ENCODE peak calls at places on chromosomes 3 and 15, in seven cellular contexts. J is neuronal stem cell, T is trophoblast cell, M is mesenchymal stem cell, K is IMR-90, X is H1, H is mesendoderm. C is an unnamed sample.

GRCh38 chr3:18575573-18575972 is 150.4 kb upstream of the SATB1 start:
- DNase-seq in K (no peak), X (no peak), H (no peak), J (no peak), T (no peak), M (no peak), C (no peak)

GRCh38 chr3:140251678-140252077 is 316.7 kb downstream of the CLSTN2 start:
- DNase-seq in M (no peak), J (peak; percentile 33), T (no peak), X (no peak), H (peak; percentile 23), K (no peak), C (no peak)

GRCh38 chr3:152300029-152300764 is 31.5 kb downstream of the MBNL1 start:
- DNase-seq in X (no peak), K (no peak), T (no peak), H (no peak), M (no peak), J (no peak), C (no peak)

GRCh38 chr3:72338082-72338941 is 509.9 kb downstream of the SHQ1 start:
- DNase-seq in M (peak; percentile 50), J (no peak), T (peak; percentile 92), K (peak; percentile 55), X (no peak), H (no peak), C (no peak)

GRCh38 chr15:81265256-81265943 is 58.5 kb downstream of the STARD5 start:
- DNase-seq in H (no peak), X (no peak), T (no peak), M (no peak), J (no peak), K (no peak), C (no peak)

GRCh38 chr15:92707880-92708551 is 52.4 kb upstream of the FAM174B start:
- DNase-seq in H (no peak), K (no peak), J (no peak), M (no peak), X (no peak), T (no peak), C (no peak)

GRCh38 chr3:29285356-29286070 is 4.6 kb downstream of the RBMS3 start:
- DNase-seq in M (peak; percentile 45), X (no peak), H (peak; percentile 28), J (no peak), K (peak; percentile 33), T (no peak), C (no peak)

GRCh38 chr3:193842029-193842782 is 249.2 kb downstream of the OPA1 start:
- DNase-seq in H (no peak), M (no peak), K (no peak), J (no peak), T (peak; percentile 44), X (no peak), C (no peak)

GRCh38 chr15:100801256-100801900 is 78.3 kb upstream of the ALDH1A3 start:
- DNase-seq in T (no peak), J (no peak), M (no peak), H (no peak), K (no peak), X (no peak), C (no peak)

GRCh38 chr15:24944939-24945338 is 9.8 kb upstream of the SNRPN start:
- DNase-seq in T (no peak), J (no peak), X (no peak), H (no peak), M (peak; percentile 52), K (peak; percentile 59), C (no peak)

DNA sequence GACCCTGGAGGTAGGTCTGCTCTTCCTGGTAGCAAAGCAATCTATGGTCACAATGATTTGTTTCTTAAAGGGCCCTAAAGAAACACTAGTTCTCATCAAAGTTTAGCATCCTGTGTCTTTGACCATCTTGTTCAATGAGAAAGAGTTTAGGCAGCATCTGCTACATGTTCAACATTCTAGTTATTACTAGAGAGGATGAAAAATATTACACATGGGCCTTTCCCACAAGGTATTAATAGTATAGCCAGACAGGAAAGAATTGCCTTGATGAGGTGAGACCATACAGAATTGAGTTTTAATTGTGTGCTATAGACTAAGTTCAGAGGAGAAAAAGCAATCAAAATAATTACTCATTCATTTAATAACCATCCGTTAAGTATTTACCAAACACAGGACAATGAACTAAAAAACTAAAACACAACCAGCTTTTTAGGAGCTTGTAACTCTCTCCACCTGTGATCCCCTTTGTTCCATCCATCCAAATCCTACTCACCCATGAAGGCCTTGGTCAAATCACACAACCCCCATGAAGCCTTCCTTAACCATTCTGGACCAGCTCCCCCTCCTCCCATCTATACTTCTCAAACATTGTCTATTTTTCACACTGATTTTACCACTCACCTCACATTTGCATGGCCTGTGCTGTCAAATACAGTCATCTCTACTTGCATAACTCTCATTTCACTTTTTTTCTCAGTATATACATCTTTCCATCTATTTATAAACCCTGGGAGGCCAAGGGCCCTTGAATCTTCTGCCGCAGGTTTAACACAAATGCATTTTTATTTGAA is 122.9 kb downstream of the RORA start:
- DNase-seq in M (no peak), K (no peak), J (no peak), X (no peak), H (no peak), T (no peak), C (no peak)
- H3K23ac ChIP-seq in M (no peak overlapping the region), K (no peak overlapping the region), J (no peak overlapping the region), X (no peak overlapping the region), H (no peak overlapping the region), T (no peak overlapping the region), C (no peak overlapping the region)

GRCh38 chr3:31188112-31188511 is 293.7 kb upstream of the GADL1 start:
- DNase-seq in M (no peak), T (peak; percentile 43), H (no peak), J (no peak), X (no peak), K (no peak), C (no peak)
- H3K27ac ChIP-seq in M (no peak overlapping the region), T (no peak overlapping the region), H (no peak overlapping the region), J (no peak overlapping the region), X (no peak overlapping the region), K (no peak overlapping the region), C (no peak overlapping the region)

GRCh38 chr3:139227827-139228226 is 116.0 kb upstream of the MRPS22 start:
- DNase-seq in T (no peak), H (no peak), X (no peak), M (no peak), J (no peak), K (no peak), C (no peak)
- H3K23ac ChIP-seq in T (no peak overlapping the region), H (no peak overlapping the region), X (no peak overlapping the region), M (no peak overlapping the region), J (no peak overlapping the region), K (no peak overlapping the region), C (no peak overlapping the region)

DNA sequence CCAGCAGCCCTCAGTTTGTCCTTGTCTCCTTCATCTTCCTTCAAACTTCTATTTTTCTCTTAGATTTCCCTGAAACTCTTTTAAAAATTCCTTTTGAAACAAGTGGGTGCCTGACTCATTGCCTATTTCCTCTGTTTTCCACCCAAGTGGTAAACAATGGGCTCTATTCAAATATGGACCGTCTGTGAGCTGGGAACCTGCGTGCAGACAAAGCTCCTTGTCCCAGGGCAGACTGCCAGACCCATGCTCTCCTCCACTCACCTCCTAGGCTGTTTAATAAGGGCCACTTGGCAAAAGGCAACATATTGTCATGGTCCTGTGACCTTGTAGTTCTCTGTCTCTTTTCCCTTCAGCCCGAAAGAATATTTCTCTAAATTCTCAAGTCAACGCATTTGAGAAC is 332.7 kb upstream of the THBS1 start:
- DNase-seq in X (no peak), K (peak; percentile 88), J (no peak), T (no peak), H (no peak), M (peak; percentile 78), C (no peak)
- H3K27ac ChIP-seq in X (no peak overlapping the region), K (peak overlapping the region; percentile 85), J (no peak overlapping the region), T (no peak overlapping the region), H (no peak overlapping the region), M (no peak overlapping the region), C (no peak overlapping the region)

GRCh38 chr15:31136016-31136415 is 34.5 kb upstream of the TRPM1 start:
- DNase-seq in X (no peak), H (peak; percentile 70), J (no peak), T (peak; percentile 24), M (no peak), K (no peak), C (peak; percentile 65)
- H3K23ac ChIP-seq in X (no peak overlapping the region), H (no peak overlapping the region), J (no peak overlapping the region), T (no peak overlapping the region), M (no peak overlapping the region), K (no peak overlapping the region), C (no peak overlapping the region)

DNA sequence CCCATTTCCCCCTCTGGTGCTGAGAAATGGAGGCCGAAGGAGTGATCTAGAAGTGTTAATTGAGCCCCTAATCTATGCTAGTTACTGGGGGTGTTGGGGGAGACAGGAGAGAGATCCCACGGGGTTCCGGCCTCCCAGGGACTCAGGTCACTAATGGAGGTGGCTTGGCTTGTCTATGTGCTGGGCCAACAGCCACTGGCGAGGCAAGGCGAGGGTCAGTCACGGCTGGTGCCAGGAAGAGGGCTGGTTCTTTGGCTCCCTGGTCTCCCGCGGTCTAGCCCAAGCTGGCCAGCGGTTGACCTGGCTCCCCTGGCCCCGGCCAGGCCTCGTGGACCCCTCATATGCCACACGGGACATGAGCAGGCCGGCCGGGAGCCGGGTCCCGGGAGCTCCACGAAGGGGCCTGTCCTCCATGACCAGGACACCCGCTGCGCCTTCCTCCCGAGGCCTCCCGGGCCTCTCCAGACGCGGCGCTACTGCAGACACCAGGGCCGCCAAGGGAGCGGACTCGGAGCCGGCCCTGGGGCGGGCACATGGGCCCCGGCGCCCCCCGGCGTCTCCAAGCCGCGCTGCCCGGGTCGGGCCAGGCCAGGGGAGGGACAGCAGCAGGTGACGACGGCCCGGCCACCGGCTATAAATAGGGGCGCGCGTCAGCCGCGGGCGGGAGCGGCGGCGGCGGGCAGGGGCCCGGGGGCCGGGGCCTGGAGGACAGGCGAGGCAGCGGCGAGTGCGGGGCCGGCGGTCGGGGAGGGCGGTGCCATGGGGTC is at the start of gene ALPK3:
- DNase-seq in X (no peak), H (peak; percentile 83), M (peak; percentile 46), K (no peak), J (peak; percentile 33), T (peak; percentile 54), C (peak; percentile 77)
- H3K27ac ChIP-seq in X (peak within 1 kb of the TSS; percentile 3), H (peak within 1 kb of the TSS; percentile 99), M (no peak within 1 kb of the TSS), K (no peak within 1 kb of the TSS), J (peak within 1 kb of the TSS; percentile 4), T (peak within 1 kb of the TSS; percentile 93), C (no peak within 1 kb of the TSS)